ENCODE peak calls at places on chromosome 9, in ten cellular contexts. N, F, Z, O, M, P, E, B, T and K are unnamed samples.

GRCh38 chr9:34514816-34515215 is 8.0 kb downstream of the ENHO start:
- DNase-seq in N (no peak), F (no peak), Z (no peak), O (no peak), M (no peak), P (no peak), E (no peak), B (no peak), T (no peak), K (no peak)

GRCh38 chr9:108477538-108478006 is 378.2 kb downstream of the ACTL7B start:
- DNase-seq in N (no peak), F (no peak), Z (no peak), O (no peak), M (no peak), P (no peak), E (no peak), B (peak; percentile 87), T (no peak), K (peak; percentile 91)

GRCh38 chr9:134455537-134455936 is 129.3 kb downstream of the RXRA start:
- DNase-seq in N (no peak), F (no peak), Z (no peak), O (no peak), M (no peak), P (no peak), E (no peak), B (no peak), T (no peak), K (no peak)

GRCh38 chr9:92807031-92807756 is 42.6 kb upstream of the BICD2 start:
- DNase-seq in N (no peak), F (no peak), Z (no peak), O (no peak), M (no peak), P (no peak), E (no peak), B (no peak), T (no peak), K (no peak)

GRCh38 chr9:109192732-109193361 is 25.8 kb upstream of the FRRS1L start:
- DNase-seq in N (no peak), F (no peak), Z (no peak), O (no peak), M (no peak), P (no peak), E (no peak), B (peak; percentile 7), T (no peak), K (peak; percentile 29)

GRCh38 chr9:98074119-98074990 is 17.8 kb downstream of the NANS start:
- DNase-seq in N (peak; percentile 86), F (peak; percentile 70), Z (peak; percentile 73), O (peak; percentile 65), M (peak; percentile 56), P (peak; percentile 48), E (peak; percentile 69), B (peak; percentile 59), T (no peak), K (peak; percentile 71)

GRCh38 chr9:32705059-32705458 is 69.6 kb upstream of the TAF1L start:
- DNase-seq in N (no peak), F (no peak), Z (no peak), O (no peak), M (no peak), P (no peak), E (no peak), B (peak; percentile 38), T (no peak), K (peak; percentile 41)

GRCh38 chr9:78030553-78031270 is 899 bp downstream of the GNAQ start:
- DNase-seq in N (peak; percentile 67), F (peak; percentile 59), Z (peak; percentile 69), O (peak; percentile 40), M (peak; percentile 41), P (peak; percentile 6), E (peak; percentile 67), B (peak; percentile 21), T (peak; percentile 26), K (peak; percentile 49)

GRCh38 chr9:128689820-128690683 is 1.0 kb downstream of the SET start:
- DNase-seq in N (no peak), F (peak; percentile 55), Z (peak; percentile 58), O (no peak), M (peak; percentile 59), P (no peak), E (no peak), B (peak; percentile 37), T (no peak), K (peak; percentile 51)

GRCh38 chr9:37144762-37145161 is 24.4 kb downstream of the ZCCHC7 start:
- DNase-seq in N (no peak), F (no peak), Z (no peak), O (no peak), M (no peak), P (no peak), E (no peak), B (peak; percentile 38), T (no peak), K (no peak)

GRCh38 chr9:93825348-93826115 is 129.6 kb downstream of the BARX1 start:
- DNase-seq in N (no peak), F (no peak), Z (peak; percentile 9), O (no peak), M (no peak), P (no peak), E (no peak), B (no peak), T (no peak), K (no peak)

GRCh38 chr9:70940605-70941004 is 180.8 kb downstream of the TRPM3 start:
- DNase-seq in N (no peak), F (no peak), Z (no peak), O (no peak), M (no peak), P (no peak), E (no peak), B (no peak), T (no peak), K (no peak)

GRCh38 chr9:70485273-70485858 is 70.9 kb upstream of the KLF9 start:
- DNase-seq in N (no peak), F (peak; percentile 58), Z (no peak), O (no peak), M (no peak), P (no peak), E (no peak), B (no peak), T (no peak), K (peak; percentile 87)